ENCODE peak calls at places on chromosomes 5 and 9, in six cellular contexts. R is upper lobe of right lung, T is uterus, J is spleen, K is tibial artery, L is right cardiac atrium. P is an unnamed sample.

GRCh38 chr5:67272453-67273130 is 76.0 kb upstream of the CD180 start:
- DNase-seq in L (no peak), T (no peak), R (no peak), J (no peak), K (no peak), P (no peak)

GRCh38 chr5:54087436-54087835 is 222.9 kb downstream of the ARL15 start:
- DNase-seq in J (no peak), L (no peak), R (no peak), K (no peak), T (no peak), P (no peak)

GRCh38 chr5:172144291-172144815 is 43.7 kb downstream of the STK10 start:
- DNase-seq in R (no peak), J (no peak), L (peak; percentile 73), K (no peak), T (no peak), P (no peak)

GRCh38 chr5:168353216-168353957 is 61.9 kb downstream of the WWC1 start:
- DNase-seq in L (no peak), K (no peak), R (no peak), J (no peak), T (no peak), P (no peak)

GRCh38 chr9:117317192-117317591 is 97.7 kb downstream of the ASTN2 start:
- DNase-seq in T (no peak), R (no peak), L (no peak), K (no peak), J (no peak), P (no peak)

GRCh38 chr5:172454355-172455086 is at the start of gene SH3PXD2B:
- DNase-seq in T (peak; percentile 66), K (peak; percentile 83), J (peak; percentile 81), L (peak; percentile 88), R (peak; percentile 85), P (peak; percentile 79)

GRCh38 chr9:122807271-122807900 is 7.5 kb downstream of the OR1K1 start:
- DNase-seq in T (no peak), K (no peak), J (no peak), L (no peak), R (no peak), P (no peak)

GRCh38 chr5:72363146-72363802 is 43.1 kb downstream of the PTCD2 start:
- DNase-seq in K (no peak), J (no peak), R (no peak), T (no peak), L (no peak), P (no peak)

GRCh38 chr9:7216004-7216821 is 458.4 kb downstream of the KDM4C start:
- DNase-seq in K (no peak), J (no peak), L (no peak), T (no peak), R (no peak), P (no peak)

GRCh38 chr9:127074561-127075548 is 47.6 kb downstream of the ANGPTL2 start:
- DNase-seq in L (no peak), T (no peak), K (peak; percentile 27), J (no peak), R (no peak), P (no peak)

GRCh38 chr5:170863646-170864045 is 1.8 kb downstream of the RANBP17 start:
- DNase-seq in K (no peak), T (no peak), L (no peak), R (no peak), J (no peak), P (no peak)

GRCh38 chr9:121912812-121913627 is 180.1 kb downstream of the TTLL11 start:
- DNase-seq in R (no peak), J (no peak), K (no peak), T (no peak), L (no peak), P (no peak)

GRCh38 chr5:33885679-33886078 is 6.1 kb downstream of the ADAMTS12 start:
- DNase-seq in R (no peak), T (no peak), L (no peak), J (no peak), K (no peak), P (no peak)

GRCh38 chr9:89752154-89752553 is 147.3 kb downstream of the GADD45G start:
- DNase-seq in R (no peak), K (no peak), L (no peak), J (peak; percentile 14), T (no peak), P (no peak)

GRCh38 chr9:88660611-88661010 is 125.6 kb downstream of the NXNL2 start:
- DNase-seq in R (no peak), L (no peak), K (no peak), J (no peak), T (no peak), P (no peak)

GRCh38 chr5:108788142-108788541 is 40.4 kb downstream of the FER start:
- DNase-seq in L (peak; percentile 85), T (no peak), J (no peak), R (peak; percentile 70), K (peak; percentile 87), P (no peak)

GRCh38 chr5:128212206-128212788 is 128.7 kb downstream of the SLC12A2 start:
- DNase-seq in R (no peak), J (no peak), K (no peak), L (no peak), T (no peak), P (no peak)

GRCh38 chr5:133396724-133397123 is 215.6 kb downstream of the FSTL4 start:
- DNase-seq in L (no peak), T (no peak), K (no peak), R (no peak), J (peak; percentile 65), P (no peak)

GRCh38 chr9:97556721-97557605 is 55.5 kb downstream of the TMOD1 start:
- DNase-seq in J (no peak), R (peak; percentile 63), K (peak; percentile 92), T (peak; percentile 85), L (peak; percentile 81), P (no peak)

GRCh38 chr5:133261993-133262392 is 210.2 kb downstream of the HSPA4 start:
- DNase-seq in T (no peak), R (no peak), L (no peak), K (no peak), J (no peak), P (no peak)

GRCh38 chr9:138066049-138066448 is 188.5 kb downstream of the CACNA1B start:
- DNase-seq in K (peak; percentile 40), J (peak; percentile 40), R (peak; percentile 29), T (no peak), L (peak; percentile 7), P (peak; percentile 5)

GRCh38 chr9:89845321-89845720 is 240.5 kb downstream of the GADD45G start:
- DNase-seq in L (no peak), K (no peak), J (peak; percentile 41), R (no peak), T (no peak), P (no peak)

GRCh38 chr5:173884402-173885053 is 3.6 kb upstream of the CPEB4 start:
- DNase-seq in L (no peak), J (no peak), K (no peak), T (no peak), R (no peak), P (peak; percentile 72)

GRCh38 chr5:132468665-132469379 is 21.8 kb downstream of the IRF1 start:
- DNase-seq in R (peak; percentile 29), T (peak; percentile 4), J (peak; percentile 76), K (peak; percentile 32), L (no peak), P (no peak)

GRCh38 chr5:119930490-119930889 is 301.1 kb downstream of the FAM170A start:
- DNase-seq in T (no peak), K (no peak), R (no peak), L (no peak), J (no peak), P (no peak)

GRCh38 chr5:80193421-80193820 is 62.4 kb downstream of the SERINC5 start:
- DNase-seq in J (no peak), R (no peak), K (no peak), L (no peak), T (no peak), P (no peak)
- H3K4me1 ChIP-seq in J (peaks cover 19% of the 10 kb centered on the region), R (peaks cover 38% of the 10 kb centered on the region), K (peaks cover 23% of the 10 kb centered on the region), L (peaks cover 17% of the 10 kb centered on the region), T (peaks cover 3% of the 10 kb centered on the region), P (peaks cover 31% of the 10 kb centered on the region)

DNA sequence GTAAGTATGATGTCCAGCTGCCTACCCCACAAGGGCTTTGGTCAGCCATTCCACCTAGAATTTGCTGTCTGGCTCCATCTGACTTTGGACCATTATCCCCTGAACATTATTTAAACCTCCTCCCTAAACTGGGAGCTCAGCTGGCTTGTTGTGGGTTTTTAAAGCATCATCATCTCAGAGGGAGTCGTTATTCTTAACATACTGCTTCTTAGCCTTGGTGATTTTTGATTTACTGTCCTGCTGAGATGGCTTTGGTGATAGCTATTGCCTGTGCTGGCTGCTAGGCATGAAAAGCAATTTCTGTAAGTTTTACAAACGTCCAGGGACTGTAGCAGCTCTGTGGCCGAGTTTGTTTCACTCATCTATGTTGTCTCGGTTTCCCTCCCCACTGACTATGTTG is 256.1 kb downstream of the NR3C1 start:
- DNase-seq in K (no peak), J (no peak), R (no peak), L (no peak), T (no peak), P (no peak)
- H3K4me1 ChIP-seq in K (peaks cover 65% of the 10 kb centered on the region), J (no peaks in the 10 kb centered on the region), R (peaks cover 24% of the 10 kb centered on the region), L (peaks cover 6% of the 10 kb centered on the region), T (no peaks in the 10 kb centered on the region), P (no peaks in the 10 kb centered on the region)

GRCh38 chr9:113598883-113599282 is 135.4 kb downstream of the RGS3 start:
- DNase-seq in K (no peak), L (no peak), T (no peak), R (no peak), J (peak; percentile 37), P (no peak)

GRCh38 chr9:113600871-113601545 is 137.5 kb downstream of the RGS3 start:
- DNase-seq in T (no peak), R (no peak), L (peak; percentile 52), K (no peak), J (peak; percentile 61), P (no peak)

GRCh38 chr9:113600477-113600851 is 136.9 kb downstream of the RGS3 start:
- DNase-seq in K (peak; percentile 92), R (no peak), T (no peak), J (peak; percentile 69), L (peak; percentile 57), P (no peak)

GRCh38 chr9:113598451-113598850 is 134.9 kb downstream of the RGS3 start:
- DNase-seq in T (no peak), R (no peak), K (no peak), J (peak; percentile 70), L (no peak), P (peak; percentile 44)

DNA sequence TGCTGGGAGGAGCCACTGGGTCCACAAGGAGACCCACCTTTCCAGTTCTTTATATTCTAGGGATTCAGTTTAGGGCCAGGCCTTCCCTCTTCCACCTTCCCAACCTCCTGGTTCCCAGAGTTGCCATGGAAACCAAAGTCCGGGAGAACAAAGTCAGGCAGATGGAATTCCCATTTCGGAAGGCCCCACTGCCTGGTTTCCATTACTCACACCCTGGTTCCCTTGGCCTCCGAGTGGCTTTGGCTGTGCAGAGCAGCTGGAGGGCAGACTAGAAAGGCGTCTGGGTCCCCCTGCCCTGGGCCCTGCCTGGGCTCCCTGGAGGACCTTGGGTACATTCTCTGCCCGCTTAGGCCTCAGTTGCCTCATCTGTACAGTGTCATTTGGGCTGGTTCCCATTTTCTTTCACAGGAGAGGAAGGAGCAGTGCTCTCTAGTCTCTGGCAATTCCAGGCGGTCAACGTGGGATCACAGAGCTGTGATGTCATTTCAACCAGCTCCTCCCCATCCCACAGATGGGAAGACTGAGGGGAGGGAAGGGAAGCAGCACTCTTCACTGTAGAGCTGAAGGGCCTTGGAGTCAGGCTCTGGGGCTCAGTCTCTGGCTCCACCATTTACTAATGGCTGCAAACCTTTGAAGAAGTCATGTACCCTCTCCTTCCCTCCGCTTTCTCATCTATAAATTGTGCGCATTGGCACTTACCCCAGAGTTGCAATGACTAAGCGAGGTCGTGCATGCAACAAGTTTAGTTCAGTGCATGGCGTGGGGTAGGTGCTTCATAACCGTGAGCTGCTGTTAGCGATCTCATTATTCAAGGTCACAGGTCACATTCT is 136.3 kb downstream of the RGS3 start:
- DNase-seq in R (no peak), T (no peak), K (peak; percentile 83), L (peak; percentile 73), J (peak; percentile 63), P (peak; percentile 42)
- H3K4me1 ChIP-seq in R (peaks cover 59% of the 10 kb centered on the region), T (peaks cover 10% of the 10 kb centered on the region), K (peaks cover 84% of the 10 kb centered on the region), L (peaks cover 27% of the 10 kb centered on the region), J (peaks cover 4% of the 10 kb centered on the region), P (peaks cover 19% of the 10 kb centered on the region)

GRCh38 chr9:134374301-134375010 is 48.2 kb downstream of the RXRA start:
- DNase-seq in K (no peak), J (no peak), R (peak; percentile 84), T (no peak), L (no peak), P (no peak)
- H3K4me1 ChIP-seq in K (peaks cover 77% of the 10 kb centered on the region), J (peaks cover 46% of the 10 kb centered on the region), R (peaks cover 87% of the 10 kb centered on the region), T (peaks cover 76% of the 10 kb centered on the region), L (peaks cover 57% of the 10 kb centered on the region), P (peaks cover 98% of the 10 kb centered on the region)